ENCODE peak calls at places on chromosomes 13 and 19, in five cellular contexts. F is breast epithelium, P is tibial nerve, I is hepatocyte, X is ascending aorta. S is an unnamed sample. For H3K36me3 and H3K4me1, the result is how much of the 10 kb centered on the place peaks cover.

GRCh38 chr19:40424637-40425449 is 949 bp downstream of the SERTAD1 start:
- DNase-seq in F (no peak), P (no peak), I (no peak), X (no peak), S (no peak)

GRCh38 chr19:53642381-53643099 is 10.7 kb downstream of the DPRX start:
- DNase-seq in F (no peak), P (no peak), I (no peak), X (no peak), S (no peak)

GRCh38 chr19:56404705-56405056 is 549 bp downstream of the ZNF583 start:
- DNase-seq in F (no peak), P (no peak), I (no peak), X (no peak), S (no peak)

GRCh38 chr13:84994582-84994981 is 804.6 kb downstream of the SLITRK6 start:
- DNase-seq in F (no peak), P (no peak), I (peak), X (no peak), S (peak)

GRCh38 chr13:40895715-40896184 is 106.3 kb downstream of the SLC25A15 start:
- DNase-seq in F (no peak), P (no peak), I (peak), X (no peak), S (no peak)

GRCh38 chr19:47419037-47419783 is at the start of gene MEIS3:
- DNase-seq in F (no peak), P (no peak), I (no peak), X (no peak), S (no peak)

GRCh38 chr19:46887240-46887782 is 26.5 kb downstream of the ARHGAP35 start:
- DNase-seq in F (no peak), P (no peak), I (no peak), X (no peak), S (no peak)

GRCh38 chr19:16608290-16608704 is 19.7 kb downstream of the MED26 start:
- DNase-seq in F (no peak), P (peak), I (peak), X (peak), S (no peak)

DNA sequence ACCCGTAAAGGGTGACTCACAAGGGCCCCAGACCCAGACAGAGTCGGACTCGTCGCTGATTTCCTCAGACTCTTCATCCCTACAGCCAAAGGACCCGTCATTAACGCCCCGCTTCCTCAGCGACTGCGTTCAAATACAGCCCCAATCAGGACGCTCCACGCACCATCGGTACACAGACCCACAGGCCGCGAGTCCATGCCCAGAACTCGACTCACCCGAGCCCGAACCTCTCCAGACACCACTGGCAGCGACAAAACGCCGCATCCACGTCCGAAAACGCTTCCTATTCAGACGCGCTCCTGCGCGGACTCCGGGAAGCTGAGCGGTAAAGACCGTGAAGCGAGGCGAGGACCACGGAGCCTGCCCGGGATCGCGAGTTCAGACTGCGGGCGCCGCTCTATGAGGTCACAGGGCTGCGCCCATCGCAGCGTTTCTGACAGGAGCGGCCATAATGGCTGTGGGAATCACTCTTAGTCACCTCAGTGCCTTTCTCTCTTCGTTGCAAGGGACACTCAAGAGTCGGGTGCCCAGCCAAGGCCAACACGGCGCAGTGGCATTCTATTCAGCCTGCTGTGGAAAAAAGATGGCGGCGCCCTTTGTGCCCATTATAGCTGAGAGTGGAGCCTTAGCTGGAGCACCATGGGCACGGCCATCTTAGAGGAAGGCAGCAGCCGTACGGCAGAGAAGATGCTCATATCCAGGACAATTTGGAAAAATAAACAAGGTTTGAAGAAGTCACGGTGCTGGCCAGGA is at the start of gene ZNF614:
- DNase-seq in F (peak), P (peak), I (peak), X (peak), S (peak)
- H3K36me3 ChIP-seq in F (under half), P (under half), I (under half), X (under half), S (under half)

GRCh38 chr13:50283017-50283416 is 267.8 kb downstream of the KCNRG start:
- DNase-seq in F (no peak), P (no peak), I (no peak), X (no peak), S (no peak)
- H3K4me1 ChIP-seq in F (under half), P (under half), I (under half), X (under half), S (under half)

GRCh38 chr19:36120092-36120983 is 5.1 kb downstream of the TBCB start:
- DNase-seq in F (no peak), P (no peak), I (no peak), X (no peak), S (no peak)

GRCh38 chr19:36125557-36125956 is 10.3 kb downstream of the TBCB start:
- DNase-seq in F (no peak), P (no peak), I (no peak), X (no peak), S (no peak)

GRCh38 chr19:36116344-36116637 is 1.0 kb downstream of the TBCB start:
- DNase-seq in F (no peak), P (no peak), I (no peak), X (no peak), S (no peak)

GRCh38 chr19:36121486-36122124 is 6.3 kb downstream of the TBCB start:
- DNase-seq in F (no peak), P (no peak), I (no peak), X (no peak), S (no peak)

GRCh38 chr19:36120984-36121358 is 5.7 kb downstream of the TBCB start:
- DNase-seq in F (no peak), P (no peak), I (no peak), X (no peak), S (no peak)
- H3K36me3 ChIP-seq in F (under half), P (under half), I (under half), X (half or more), S (under half)

GRCh38 chr19:18500820-18501219 is 21.1 kb downstream of the ELL start:
- DNase-seq in F (no peak), P (no peak), I (no peak), X (peak), S (no peak)
- H3K4me1 ChIP-seq in F (under half), P (under half), I (under half), X (under half), S (under half)

GRCh38 chr19:1118999-1119398 is 15.2 kb downstream of the GPX4 start:
- DNase-seq in F (no peak), P (no peak), I (no peak), X (no peak), S (no peak)
- H3K36me3 ChIP-seq in F (under half), P (under half), I (under half), X (half or more), S (under half)

DNA sequence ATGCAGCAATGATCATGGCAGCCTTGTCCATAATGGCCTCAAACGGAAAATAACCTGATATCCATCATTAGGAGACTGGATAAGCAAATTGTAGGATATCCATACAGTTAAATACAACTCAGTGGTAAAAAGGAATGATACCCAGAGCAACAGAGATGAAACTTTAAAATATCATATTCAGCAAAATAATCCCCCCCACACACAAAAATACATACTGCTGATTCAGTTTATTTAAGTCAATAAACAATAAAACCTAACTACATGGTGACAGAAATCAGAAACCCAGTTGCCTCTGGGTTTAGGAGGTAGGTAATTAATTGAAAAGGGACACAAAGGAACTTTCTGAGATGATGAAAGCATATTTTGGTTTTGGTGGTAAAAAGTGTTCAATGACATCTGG is 27.9 kb upstream of the DLEU7 start:
- DNase-seq in F (no peak), P (no peak), I (no peak), X (no peak), S (no peak)
- H3K4me1 ChIP-seq in F (under half), P (under half), I (under half), X (under half), S (under half)

GRCh38 chr13:77062097-77062496 is 35.1 kb upstream of the FBXL3 start:
- DNase-seq in F (no peak), P (no peak), I (no peak), X (no peak), S (no peak)
- H3K36me3 ChIP-seq in F (under half), P (under half), I (under half), X (under half), S (under half)

GRCh38 chr13:59658736-59659330 is 504.9 kb downstream of the DIAPH3 start:
- DNase-seq in F (no peak), P (no peak), I (no peak), X (no peak), S (no peak)
- H3K4me1 ChIP-seq in F (under half), P (under half), I (under half), X (under half), S (under half)

GRCh38 chr13:44230736-44231135 is 142.9 kb upstream of the SERP2 start:
- DNase-seq in F (no peak), P (no peak), I (no peak), X (no peak), S (no peak)
- H3K36me3 ChIP-seq in F (under half), P (under half), I (under half), X (under half), S (under half)

S was measured in Panc1.